ENCODE peak calls at places on chromosomes 13 and 19, in six cellular contexts. One of them, this sample, is unnamed.

GRCh38 chr13:111020021-111020420 is 95.1 kb upstream of the ARHGEF7 start:
- DNase-seq in H9: no peak
- DNase-seq in H1: no peak
- DNase-seq in neuronal stem cell: no peak
- DNase-seq in IMR-90: no peak
- DNase-seq in mesenchymal stem cell: no peak
- DNase-seq in this sample: no peak

GRCh38 chr13:74118328-74118727 is 15.9 kb downstream of the KLF12 start:
- DNase-seq in mesenchymal stem cell: no peak
- DNase-seq in H9: no peak
- DNase-seq in IMR-90: no peak
- DNase-seq in H1: no peak
- DNase-seq in neuronal stem cell: no peak
- DNase-seq in this sample: no peak

GRCh38 chr13:38090913-38091312 is 221.3 kb upstream of the TRPC4 start:
- DNase-seq in IMR-90: no peak
- DNase-seq in mesenchymal stem cell: no peak
- DNase-seq in H1: no peak
- DNase-seq in neuronal stem cell: no peak
- DNase-seq in H9: no peak
- DNase-seq in this sample: no peak

GRCh38 chr19:2053601-2054389 is 2.8 kb upstream of the MKNK2 start:
- DNase-seq in IMR-90: peak
- DNase-seq in neuronal stem cell: no peak
- DNase-seq in mesenchymal stem cell: no peak
- DNase-seq in H9: peak
- DNase-seq in H1: no peak
- DNase-seq in this sample: no peak

GRCh38 chr19:47663435-47663910 is 49.7 kb upstream of the EHD2 start:
- DNase-seq in IMR-90: peak
- DNase-seq in H1: no peak
- DNase-seq in mesenchymal stem cell: peak
- DNase-seq in neuronal stem cell: no peak
- DNase-seq in H9: no peak
- DNase-seq in this sample: peak

GRCh38 chr13:41502676-41503075 is 45.3 kb downstream of the RGCC start:
- DNase-seq in neuronal stem cell: no peak
- DNase-seq in mesenchymal stem cell: no peak
- DNase-seq in IMR-90: no peak
- DNase-seq in H9: no peak
- DNase-seq in H1: no peak
- DNase-seq in this sample: no peak

GRCh38 chr19:48874309-48875135 is 2.3 kb downstream of the PPP1R15A start:
- DNase-seq in H1: no peak
- DNase-seq in H9: no peak
- DNase-seq in neuronal stem cell: no peak
- DNase-seq in IMR-90: peak
- DNase-seq in mesenchymal stem cell: peak
- DNase-seq in this sample: peak

GRCh38 chr19:38917921-38918491 is 6.0 kb upstream of the CCER2 start:
- DNase-seq in mesenchymal stem cell: peak
- DNase-seq in neuronal stem cell: no peak
- DNase-seq in H1: no peak
- DNase-seq in IMR-90: no peak
- DNase-seq in H9: no peak
- DNase-seq in this sample: peak

GRCh38 chr19:3646336-3647092 is 19.9 kb upstream of the CACTIN start:
- DNase-seq in neuronal stem cell: no peak
- DNase-seq in H9: no peak
- DNase-seq in mesenchymal stem cell: no peak
- DNase-seq in IMR-90: no peak
- DNase-seq in H1: no peak
- DNase-seq in this sample: no peak

GRCh38 chr19:16398530-16399241 is 73.1 kb downstream of the EPS15L1 start:
- DNase-seq in H1: no peak
- DNase-seq in H9: no peak
- DNase-seq in IMR-90: peak
- DNase-seq in neuronal stem cell: no peak
- DNase-seq in mesenchymal stem cell: no peak
- DNase-seq in this sample: no peak

GRCh38 chr13:101785858-101786257 is 333.4 kb downstream of the ITGBL1 start:
- DNase-seq in H1: peak
- DNase-seq in H9: peak
- DNase-seq in mesenchymal stem cell: peak
- DNase-seq in IMR-90: peak
- DNase-seq in neuronal stem cell: peak
- DNase-seq in this sample: no peak

GRCh38 chr13:114011226-114011625 is 37.4 kb upstream of the C13orf46 start:
- DNase-seq in IMR-90: no peak
- DNase-seq in mesenchymal stem cell: no peak
- DNase-seq in H9: no peak
- DNase-seq in neuronal stem cell: no peak
- DNase-seq in H1: no peak
- DNase-seq in this sample: no peak

GRCh38 chr19:8194528-8195275 is 14.5 kb upstream of the CERS4 start:
- DNase-seq in IMR-90: no peak
- DNase-seq in neuronal stem cell: no peak
- DNase-seq in H1: no peak
- DNase-seq in mesenchymal stem cell: no peak
- DNase-seq in H9: no peak
- DNase-seq in this sample: no peak

GRCh38 chr19:32363632-32364031 is 18.2 kb downstream of the ZNF507 start:
- DNase-seq in IMR-90: no peak
- DNase-seq in H9: no peak
- DNase-seq in neuronal stem cell: no peak
- DNase-seq in mesenchymal stem cell: no peak
- DNase-seq in H1: no peak
- DNase-seq in this sample: no peak

GRCh38 chr19:3500429-3501101 is at the start of gene DOHH:
- DNase-seq in neuronal stem cell: peak
- DNase-seq in H1: peak
- DNase-seq in H9: peak
- DNase-seq in mesenchymal stem cell: peak
- DNase-seq in IMR-90: peak
- DNase-seq in this sample: peak

GRCh38 chr19:39502640-39503417 is 4.1 kb downstream of the DLL3 start:
- DNase-seq in mesenchymal stem cell: peak
- DNase-seq in IMR-90: peak
- DNase-seq in H9: peak
- DNase-seq in neuronal stem cell: peak
- DNase-seq in H1: no peak
- DNase-seq in this sample: peak

GRCh38 chr19:11115895-11116446 is 26.7 kb downstream of the LDLR start:
- DNase-seq in H1: no peak
- DNase-seq in IMR-90: no peak
- DNase-seq in mesenchymal stem cell: no peak
- DNase-seq in H9: no peak
- DNase-seq in neuronal stem cell: no peak
- DNase-seq in this sample: no peak

GRCh38 chr19:49557641-49558325 is 22.6 kb downstream of the NOSIP start:
- DNase-seq in mesenchymal stem cell: no peak
- DNase-seq in H9: no peak
- DNase-seq in IMR-90: no peak
- DNase-seq in neuronal stem cell: no peak
- DNase-seq in H1: no peak
- DNase-seq in this sample: no peak

GRCh38 chr19:30105723-30106122 is 163.7 kb downstream of the URI1 start:
- DNase-seq in IMR-90: no peak
- DNase-seq in H1: no peak
- DNase-seq in neuronal stem cell: no peak
- DNase-seq in mesenchymal stem cell: no peak
- DNase-seq in H9: no peak
- DNase-seq in this sample: no peak

GRCh38 chr13:98546402-98546801 is 30.5 kb downstream of the STK24 start:
- DNase-seq in neuronal stem cell: no peak
- DNase-seq in IMR-90: no peak
- DNase-seq in H1: no peak
- DNase-seq in H9: no peak
- DNase-seq in mesenchymal stem cell: no peak
- DNase-seq in this sample: no peak

GRCh38 chr19:12278713-12279112 is 16.0 kb downstream of the ZNF44 start:
- DNase-seq in mesenchymal stem cell: no peak
- DNase-seq in H1: no peak
- DNase-seq in IMR-90: no peak
- DNase-seq in H9: no peak
- DNase-seq in neuronal stem cell: no peak
- DNase-seq in this sample: no peak

GRCh38 chr19:45047188-45047797 is 8.4 kb downstream of the CLASRP start:
- DNase-seq in H1: no peak
- DNase-seq in IMR-90: no peak
- DNase-seq in H9: no peak
- DNase-seq in mesenchymal stem cell: no peak
- DNase-seq in neuronal stem cell: no peak
- DNase-seq in this sample: no peak

GRCh38 chr13:97250560-97250959 is 28.4 kb downstream of the MBNL2 start:
- DNase-seq in H1: no peak
- DNase-seq in neuronal stem cell: no peak
- DNase-seq in H9: no peak
- DNase-seq in mesenchymal stem cell: no peak
- DNase-seq in IMR-90: no peak
- DNase-seq in this sample: no peak

DNA sequence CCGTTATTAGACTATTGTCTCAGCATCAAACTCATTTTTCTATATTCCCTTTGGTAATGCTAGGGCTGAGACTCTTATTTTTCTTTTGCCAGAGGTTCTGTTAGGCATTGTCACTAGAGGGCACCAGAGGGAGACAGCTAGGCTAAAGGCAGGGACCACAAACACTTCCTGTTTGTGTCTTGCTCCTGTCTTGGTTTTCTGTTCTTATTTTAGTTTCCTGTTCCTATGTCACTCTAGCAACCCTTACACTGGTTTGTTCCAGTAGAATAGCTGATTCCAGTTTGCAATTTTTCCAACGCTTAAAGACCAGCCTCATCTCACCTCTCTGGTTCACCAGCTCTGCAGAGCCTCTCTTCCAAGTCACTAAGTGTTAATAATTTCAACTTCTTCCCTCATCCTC is 772.0 kb downstream of the DIAPH3 start:
- DNase-seq in H9: peak
- DNase-seq in IMR-90: peak
- DNase-seq in neuronal stem cell: peak
- DNase-seq in mesenchymal stem cell: peak
- DNase-seq in H1: no peak
- DNase-seq in this sample: peak
- H2BK120ac ChIP-seq in H9: no peak
- H2BK120ac ChIP-seq in IMR-90: peak
- H2BK120ac ChIP-seq in neuronal stem cell: no peak
- H2BK120ac ChIP-seq in mesenchymal stem cell: no peak
- H2BK120ac ChIP-seq in H1: no peak
- H2BK120ac ChIP-seq in this sample: no peak

DNA sequence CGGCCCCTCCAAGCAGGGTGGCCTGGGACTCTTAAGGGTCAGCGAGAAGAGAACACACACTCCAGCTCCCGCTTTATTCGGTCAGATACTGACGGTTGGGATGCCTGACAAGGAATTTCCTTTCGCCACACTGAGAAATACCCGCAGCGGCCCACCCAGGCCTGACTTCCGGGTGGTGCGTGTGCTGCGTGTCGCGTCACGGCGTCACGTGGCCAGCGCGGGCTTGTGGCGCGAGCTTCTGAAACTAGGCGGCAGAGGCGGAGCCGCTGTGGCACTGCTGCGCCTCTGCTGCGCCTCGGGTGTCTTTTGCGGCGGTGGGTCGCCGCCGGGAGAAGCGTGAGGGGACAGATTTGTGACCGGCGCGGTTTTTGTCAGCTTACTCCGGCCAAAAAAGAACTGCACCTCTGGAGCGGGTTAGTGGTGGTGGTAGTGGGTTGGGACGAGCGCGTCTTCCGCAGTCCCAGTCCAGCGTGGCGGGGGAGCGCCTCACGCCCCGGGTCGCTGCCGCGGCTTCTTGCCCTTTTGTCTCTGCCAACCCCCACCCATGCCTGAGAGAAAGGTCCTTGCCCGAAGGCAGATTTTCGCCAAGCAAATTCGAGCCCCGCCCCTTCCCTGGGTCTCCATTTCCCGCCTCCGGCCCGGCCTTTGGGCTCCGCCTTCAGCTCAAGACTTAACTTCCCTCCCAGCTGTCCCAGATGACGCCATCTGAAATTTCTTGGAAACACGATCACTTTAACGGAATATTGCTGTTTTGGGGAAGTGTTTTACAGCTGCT is at the start of the genes BRCA2 and ZAR1L:
- DNase-seq in IMR-90: peak
- DNase-seq in H9: peak
- DNase-seq in mesenchymal stem cell: peak
- DNase-seq in neuronal stem cell: peak
- DNase-seq in H1: peak
- DNase-seq in this sample: peak
- H3K23ac ChIP-seq in IMR-90: peak
- H3K23ac ChIP-seq in H9: no peak
- H3K23ac ChIP-seq in mesenchymal stem cell: no peak
- H3K23ac ChIP-seq in neuronal stem cell: peak
- H3K23ac ChIP-seq in H1: no peak
- H3K23ac ChIP-seq in this sample: no peak

DNA sequence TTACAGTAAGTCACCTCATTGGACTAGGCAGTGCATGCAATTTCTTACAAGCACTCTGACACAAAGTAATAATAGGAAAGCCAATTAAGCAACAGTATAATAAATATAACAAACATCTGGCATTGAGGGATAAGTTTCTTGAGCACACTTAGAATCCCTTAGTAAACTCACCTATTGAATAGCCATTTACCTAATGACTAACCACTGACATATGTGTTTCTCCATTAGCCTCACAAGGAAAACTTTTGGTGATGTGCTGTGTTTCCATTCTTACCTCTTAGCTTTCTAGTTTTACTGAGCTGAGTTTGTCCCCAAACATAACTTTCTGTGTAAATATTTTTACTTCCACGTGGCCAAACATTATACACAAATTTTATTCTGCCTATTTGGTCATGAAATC is 47.4 kb upstream of the PCDH9 start:
- DNase-seq in mesenchymal stem cell: no peak
- DNase-seq in neuronal stem cell: no peak
- DNase-seq in IMR-90: no peak
- DNase-seq in H9: no peak
- DNase-seq in H1: no peak
- DNase-seq in this sample: no peak
- H2BK120ac ChIP-seq in mesenchymal stem cell: no peak
- H2BK120ac ChIP-seq in neuronal stem cell: no peak
- H2BK120ac ChIP-seq in IMR-90: no peak
- H2BK120ac ChIP-seq in H9: no peak
- H2BK120ac ChIP-seq in H1: no peak
- H2BK120ac ChIP-seq in this sample: no peak

GRCh38 chr13:99958402-99959126 is 13.0 kb downstream of the ZIC5 start:
- DNase-seq in H1: no peak
- DNase-seq in neuronal stem cell: no peak
- DNase-seq in mesenchymal stem cell: no peak
- DNase-seq in H9: peak
- DNase-seq in IMR-90: no peak
- DNase-seq in this sample: no peak

GRCh38 chr13:99956473-99957349 is 14.9 kb downstream of the ZIC5 start:
- DNase-seq in neuronal stem cell: no peak
- DNase-seq in IMR-90: no peak
- DNase-seq in mesenchymal stem cell: no peak
- DNase-seq in H9: peak
- DNase-seq in H1: no peak
- DNase-seq in this sample: no peak

GRCh38 chr13:99955107-99955746 is 16.3 kb downstream of the ZIC5 start:
- DNase-seq in H9: peak
- DNase-seq in neuronal stem cell: no peak
- DNase-seq in mesenchymal stem cell: no peak
- DNase-seq in H1: no peak
- DNase-seq in IMR-90: no peak
- DNase-seq in this sample: no peak

GRCh38 chr13:99953138-99953755 is 18.3 kb downstream of the ZIC5 start:
- DNase-seq in mesenchymal stem cell: no peak
- DNase-seq in IMR-90: no peak
- DNase-seq in H9: no peak
- DNase-seq in H1: no peak
- DNase-seq in neuronal stem cell: no peak
- DNase-seq in this sample: no peak

GRCh38 chr13:99955747-99956472 is 15.7 kb downstream of the ZIC5 start:
- DNase-seq in H1: no peak
- DNase-seq in mesenchymal stem cell: no peak
- DNase-seq in IMR-90: peak
- DNase-seq in neuronal stem cell: no peak
- DNase-seq in H9: peak
- DNase-seq in this sample: no peak
- H3K23ac ChIP-seq in H1: no peak
- H3K23ac ChIP-seq in mesenchymal stem cell: no peak
- H3K23ac ChIP-seq in IMR-90: no peak
- H3K23ac ChIP-seq in neuronal stem cell: peak
- H3K23ac ChIP-seq in H9: no peak
- H3K23ac ChIP-seq in this sample: peak

This sample was measured in trophoblast cell.